ENCODE peak calls at places on chromosome 1, in seven cellular contexts. One of them, this sample, is unnamed. For H3K4me1, the result is how much of the 10 kb centered on the place peaks cover.

GRCh38 chr1:119626841-119627240 is 21.2 kb downstream of the ZNF697 start:
- DNase-seq in HAP-1: no peak
- DNase-seq in right cardiac atrium: no peak
- DNase-seq in H9: no peak
- DNase-seq in GM23248: peak
- DNase-seq in CD8-positive, alpha-beta T cell: no peak
- DNase-seq in uterus: peak
- DNase-seq in this sample: no peak

GRCh38 chr1:214377886-214378285 is 96.9 kb downstream of the SMYD2 start:
- DNase-seq in HAP-1: peak
- DNase-seq in GM23248: peak
- DNase-seq in CD8-positive, alpha-beta T cell: no peak
- DNase-seq in H9: no peak
- DNase-seq in uterus: no peak
- DNase-seq in right cardiac atrium: no peak
- DNase-seq in this sample: no peak

GRCh38 chr1:208534604-208534907 is 290.4 kb upstream of the PLXNA2 start:
- DNase-seq in GM23248: no peak
- DNase-seq in H9: no peak
- DNase-seq in uterus: no peak
- DNase-seq in CD8-positive, alpha-beta T cell: no peak
- DNase-seq in HAP-1: no peak
- DNase-seq in right cardiac atrium: peak
- DNase-seq in this sample: no peak

GRCh38 chr1:24452922-24453481 is 37.4 kb downstream of the NIPAL3 start:
- DNase-seq in HAP-1: no peak
- DNase-seq in uterus: no peak
- DNase-seq in H9: no peak
- DNase-seq in GM23248: no peak
- DNase-seq in right cardiac atrium: no peak
- DNase-seq in CD8-positive, alpha-beta T cell: no peak
- DNase-seq in this sample: no peak

GRCh38 chr1:158999301-159000069 is 10.2 kb upstream of the IFI16 start:
- DNase-seq in uterus: peak
- DNase-seq in right cardiac atrium: peak
- DNase-seq in CD8-positive, alpha-beta T cell: no peak
- DNase-seq in H9: peak
- DNase-seq in HAP-1: no peak
- DNase-seq in GM23248: peak
- DNase-seq in this sample: peak

GRCh38 chr1:38337711-38338110 is 291.1 kb upstream of the POU3F1 start:
- DNase-seq in uterus: no peak
- DNase-seq in right cardiac atrium: no peak
- DNase-seq in H9: no peak
- DNase-seq in CD8-positive, alpha-beta T cell: no peak
- DNase-seq in HAP-1: no peak
- DNase-seq in GM23248: no peak
- DNase-seq in this sample: no peak

GRCh38 chr1:155717041-155717440 is 28.1 kb downstream of the DAP3 start:
- DNase-seq in HAP-1: no peak
- DNase-seq in right cardiac atrium: no peak
- DNase-seq in uterus: no peak
- DNase-seq in CD8-positive, alpha-beta T cell: no peak
- DNase-seq in H9: no peak
- DNase-seq in GM23248: no peak
- DNase-seq in this sample: no peak

GRCh38 chr1:212952596-212952995 is 2.3 kb downstream of the VASH2 start:
- DNase-seq in H9: no peak
- DNase-seq in uterus: no peak
- DNase-seq in GM23248: no peak
- DNase-seq in right cardiac atrium: no peak
- DNase-seq in CD8-positive, alpha-beta T cell: no peak
- DNase-seq in HAP-1: no peak
- DNase-seq in this sample: peak

GRCh38 chr1:151210830-151211229 is 12.5 kb downstream of the PIP5K1A start:
- DNase-seq in HAP-1: no peak
- DNase-seq in CD8-positive, alpha-beta T cell: no peak
- DNase-seq in H9: no peak
- DNase-seq in uterus: no peak
- DNase-seq in right cardiac atrium: no peak
- DNase-seq in GM23248: peak
- DNase-seq in this sample: no peak

GRCh38 chr1:177425241-177425640 is 254.5 kb downstream of the BRINP2 start:
- DNase-seq in right cardiac atrium: no peak
- DNase-seq in H9: no peak
- DNase-seq in CD8-positive, alpha-beta T cell: no peak
- DNase-seq in HAP-1: no peak
- DNase-seq in GM23248: peak
- DNase-seq in uterus: no peak
- DNase-seq in this sample: no peak

GRCh38 chr1:7247683-7248401 is 462.6 kb downstream of the CAMTA1 start:
- DNase-seq in right cardiac atrium: no peak
- DNase-seq in H9: no peak
- DNase-seq in CD8-positive, alpha-beta T cell: no peak
- DNase-seq in uterus: no peak
- DNase-seq in HAP-1: no peak
- DNase-seq in GM23248: no peak
- DNase-seq in this sample: no peak

GRCh38 chr1:61081135-61081636 is 1.2 kb upstream of the NFIA start:
- DNase-seq in HAP-1: no peak
- DNase-seq in H9: no peak
- DNase-seq in uterus: no peak
- DNase-seq in CD8-positive, alpha-beta T cell: no peak
- DNase-seq in right cardiac atrium: no peak
- DNase-seq in GM23248: no peak
- DNase-seq in this sample: no peak

GRCh38 chr1:15123298-15123697 is 30.2 kb upstream of the TMEM51 start:
- DNase-seq in CD8-positive, alpha-beta T cell: no peak
- DNase-seq in HAP-1: no peak
- DNase-seq in GM23248: no peak
- DNase-seq in uterus: no peak
- DNase-seq in right cardiac atrium: no peak
- DNase-seq in H9: no peak
- DNase-seq in this sample: no peak

GRCh38 chr1:31095298-31095981 is 29.9 kb upstream of the PUM1 start:
- DNase-seq in right cardiac atrium: no peak
- DNase-seq in HAP-1: no peak
- DNase-seq in CD8-positive, alpha-beta T cell: no peak
- DNase-seq in H9: no peak
- DNase-seq in GM23248: peak
- DNase-seq in uterus: no peak
- DNase-seq in this sample: no peak

GRCh38 chr1:106755682-106756406 is 300.6 kb upstream of the PRMT6 start:
- DNase-seq in GM23248: peak
- DNase-seq in CD8-positive, alpha-beta T cell: no peak
- DNase-seq in right cardiac atrium: no peak
- DNase-seq in HAP-1: no peak
- DNase-seq in uterus: no peak
- DNase-seq in H9: no peak
- DNase-seq in this sample: no peak

GRCh38 chr1:234844479-234845031 is 234.6 kb upstream of the IRF2BP2 start:
- DNase-seq in uterus: no peak
- DNase-seq in GM23248: no peak
- DNase-seq in HAP-1: no peak
- DNase-seq in right cardiac atrium: peak
- DNase-seq in H9: no peak
- DNase-seq in CD8-positive, alpha-beta T cell: no peak
- DNase-seq in this sample: no peak

GRCh38 chr1:202405928-202406327 is 57.4 kb downstream of the PPP1R12B start:
- DNase-seq in uterus: no peak
- DNase-seq in H9: no peak
- DNase-seq in GM23248: no peak
- DNase-seq in CD8-positive, alpha-beta T cell: no peak
- DNase-seq in HAP-1: no peak
- DNase-seq in right cardiac atrium: no peak
- DNase-seq in this sample: no peak

GRCh38 chr1:20552728-20553571 is 577 bp downstream of the FAM43B start:
- DNase-seq in right cardiac atrium: peak
- DNase-seq in HAP-1: no peak
- DNase-seq in CD8-positive, alpha-beta T cell: no peak
- DNase-seq in uterus: no peak
- DNase-seq in H9: peak
- DNase-seq in GM23248: peak
- DNase-seq in this sample: peak

GRCh38 chr1:234980657-234981396 is 147.8 kb downstream of the TOMM20 start:
- DNase-seq in HAP-1: no peak
- DNase-seq in CD8-positive, alpha-beta T cell: peak
- DNase-seq in right cardiac atrium: peak
- DNase-seq in H9: no peak
- DNase-seq in GM23248: peak
- DNase-seq in uterus: peak
- DNase-seq in this sample: peak

GRCh38 chr1:206469411-206469932 is 804 bp upstream of the IKBKE start:
- DNase-seq in GM23248: no peak
- DNase-seq in CD8-positive, alpha-beta T cell: peak
- DNase-seq in H9: no peak
- DNase-seq in uterus: no peak
- DNase-seq in right cardiac atrium: no peak
- DNase-seq in HAP-1: no peak
- DNase-seq in this sample: no peak

GRCh38 chr1:161071886-161072371 is 2.2 kb upstream of the ARHGAP30 start:
- DNase-seq in H9: peak
- DNase-seq in right cardiac atrium: peak
- DNase-seq in HAP-1: peak
- DNase-seq in GM23248: peak
- DNase-seq in CD8-positive, alpha-beta T cell: peak
- DNase-seq in uterus: no peak
- DNase-seq in this sample: peak

GRCh38 chr1:200556005-200556404 is 64.5 kb downstream of the KIF14 start:
- DNase-seq in CD8-positive, alpha-beta T cell: no peak
- DNase-seq in H9: no peak
- DNase-seq in GM23248: peak
- DNase-seq in uterus: no peak
- DNase-seq in HAP-1: no peak
- DNase-seq in right cardiac atrium: no peak
- DNase-seq in this sample: no peak

GRCh38 chr1:212205843-212206242 is 79.4 kb upstream of the PPP2R5A start:
- DNase-seq in right cardiac atrium: no peak
- DNase-seq in uterus: no peak
- DNase-seq in GM23248: peak
- DNase-seq in CD8-positive, alpha-beta T cell: no peak
- DNase-seq in H9: no peak
- DNase-seq in HAP-1: no peak
- DNase-seq in this sample: no peak

GRCh38 chr1:44222397-44223334 is 9.4 kb downstream of the DMAP1 start:
- DNase-seq in HAP-1: no peak
- DNase-seq in right cardiac atrium: no peak
- DNase-seq in uterus: no peak
- DNase-seq in GM23248: no peak
- DNase-seq in H9: no peak
- DNase-seq in CD8-positive, alpha-beta T cell: no peak
- DNase-seq in this sample: no peak

GRCh38 chr1:244349103-244349531 is 102.6 kb downstream of the ADSS2 start:
- DNase-seq in CD8-positive, alpha-beta T cell: no peak
- DNase-seq in right cardiac atrium: peak
- DNase-seq in H9: peak
- DNase-seq in HAP-1: no peak
- DNase-seq in uterus: peak
- DNase-seq in GM23248: peak
- DNase-seq in this sample: no peak

GRCh38 chr1:232553809-232554208 is 76.1 kb downstream of the SIPA1L2 start:
- DNase-seq in right cardiac atrium: no peak
- DNase-seq in H9: no peak
- DNase-seq in CD8-positive, alpha-beta T cell: no peak
- DNase-seq in HAP-1: no peak
- DNase-seq in uterus: no peak
- DNase-seq in GM23248: peak
- DNase-seq in this sample: no peak

GRCh38 chr1:219676012-219676770 is 63.3 kb upstream of the ZC3H11B start:
- DNase-seq in H9: no peak
- DNase-seq in GM23248: peak
- DNase-seq in CD8-positive, alpha-beta T cell: no peak
- DNase-seq in right cardiac atrium: no peak
- DNase-seq in uterus: no peak
- DNase-seq in HAP-1: no peak
- DNase-seq in this sample: no peak

GRCh38 chr1:80607064-80607463 is 1193.7 kb upstream of the ADGRL2 start:
- DNase-seq in GM23248: no peak
- DNase-seq in CD8-positive, alpha-beta T cell: no peak
- DNase-seq in H9: no peak
- DNase-seq in right cardiac atrium: no peak
- DNase-seq in HAP-1: no peak
- DNase-seq in uterus: no peak
- DNase-seq in this sample: no peak
- H3K4me1 ChIP-seq in GM23248: under half
- H3K4me1 ChIP-seq in CD8-positive, alpha-beta T cell: under half
- H3K4me1 ChIP-seq in H9: under half
- H3K4me1 ChIP-seq in right cardiac atrium: under half
- H3K4me1 ChIP-seq in HAP-1: under half
- H3K4me1 ChIP-seq in uterus: under half
- H3K4me1 ChIP-seq in this sample: under half

DNA sequence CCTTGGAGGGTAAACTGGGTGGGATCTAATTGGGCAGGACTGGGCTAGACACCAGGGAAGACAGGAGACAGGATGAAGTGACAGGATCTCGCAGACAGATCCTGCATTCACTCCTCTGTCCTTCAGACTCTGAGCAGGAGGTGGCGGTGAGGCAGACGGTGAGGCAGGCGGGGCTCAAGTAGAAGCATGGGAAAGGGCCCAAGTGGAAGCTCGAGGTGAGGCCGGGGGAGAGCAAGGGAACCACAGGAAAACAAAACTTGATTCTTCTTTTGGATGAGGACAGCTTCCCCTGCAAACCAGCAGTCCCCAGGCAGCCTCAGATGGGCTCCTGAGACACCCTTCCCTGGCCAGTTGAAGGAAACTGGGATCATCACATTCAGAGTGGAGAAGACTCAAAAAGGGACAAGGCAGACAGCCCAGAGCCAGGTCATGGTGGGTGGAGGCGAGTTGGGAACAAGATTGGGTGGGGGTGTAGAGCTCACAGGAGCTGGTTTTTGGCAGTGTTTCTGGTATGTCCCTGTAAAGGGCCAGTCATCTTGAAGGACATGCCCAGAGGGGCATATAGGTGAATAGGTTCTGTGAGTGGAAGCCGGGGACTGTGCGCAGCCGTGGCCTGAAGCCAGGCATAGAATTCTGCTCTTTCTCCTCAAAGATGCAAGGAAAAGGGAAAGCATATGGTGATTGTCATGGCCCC is 18.1 kb downstream of the INKA2 start:
- DNase-seq in HAP-1: no peak
- DNase-seq in CD8-positive, alpha-beta T cell: no peak
- DNase-seq in uterus: no peak
- DNase-seq in right cardiac atrium: peak
- DNase-seq in GM23248: peak
- DNase-seq in H9: peak
- DNase-seq in this sample: no peak
- H3K4me1 ChIP-seq in HAP-1: under half
- H3K4me1 ChIP-seq in CD8-positive, alpha-beta T cell: under half
- H3K4me1 ChIP-seq in uterus: under half
- H3K4me1 ChIP-seq in right cardiac atrium: under half
- H3K4me1 ChIP-seq in GM23248: under half
- H3K4me1 ChIP-seq in H9: under half
- H3K4me1 ChIP-seq in this sample: under half

GRCh38 chr1:19457555-19457954 is 27.8 kb downstream of the CAPZB start:
- DNase-seq in uterus: no peak
- DNase-seq in right cardiac atrium: no peak
- DNase-seq in GM23248: no peak
- DNase-seq in H9: no peak
- DNase-seq in CD8-positive, alpha-beta T cell: no peak
- DNase-seq in HAP-1: no peak
- DNase-seq in this sample: no peak
- H3K4me1 ChIP-seq in uterus: under half
- H3K4me1 ChIP-seq in right cardiac atrium: under half
- H3K4me1 ChIP-seq in GM23248: half or more
- H3K4me1 ChIP-seq in H9: under half
- H3K4me1 ChIP-seq in CD8-positive, alpha-beta T cell: half or more
- H3K4me1 ChIP-seq in HAP-1: under half
- H3K4me1 ChIP-seq in this sample: under half

GRCh38 chr1:10721381-10722321 is 74.8 kb downstream of the CASZ1 start:
- DNase-seq in HAP-1: no peak
- DNase-seq in H9: peak
- DNase-seq in GM23248: no peak
- DNase-seq in CD8-positive, alpha-beta T cell: no peak
- DNase-seq in right cardiac atrium: peak
- DNase-seq in uterus: no peak
- DNase-seq in this sample: no peak
- H3K4me1 ChIP-seq in HAP-1: under half
- H3K4me1 ChIP-seq in H9: under half
- H3K4me1 ChIP-seq in GM23248: under half
- H3K4me1 ChIP-seq in CD8-positive, alpha-beta T cell: under half
- H3K4me1 ChIP-seq in right cardiac atrium: under half
- H3K4me1 ChIP-seq in uterus: under half
- H3K4me1 ChIP-seq in this sample: under half